ENCODE peak calls at places on chromosome 10, in eight cellular contexts. T is stomach; W is astrocyte of the cerebellum; K is nephron progenitor cell; Y is HFF-Myc; I is CD4-positive, alpha-beta T cell; S is body of pancreas; M is dorsolateral prefrontal cortex. N is an unnamed sample.

GRCh38 chr10:15140640-15141039 is 27.9 kb downstream of the NMT2 start:
- DNase-seq in T (no peak), W (no peak), K (no peak), Y (no peak), I (no peak), S (no peak), M (peak; percentile 61), N (no peak)

GRCh38 chr10:79936625-79937255 is 12.2 kb downstream of the SFTPD start:
- DNase-seq in T (no peak), W (no peak), K (no peak), Y (no peak), I (no peak), S (no peak), M (no peak), N (no peak)

GRCh38 chr10:52927678-52928077 is 155.1 kb upstream of the MBL2 start:
- DNase-seq in T (no peak), W (no peak), K (no peak), Y (no peak), I (no peak), S (no peak), M (no peak), N (no peak)

GRCh38 chr10:17742918-17743317 is 9.1 kb upstream of the TMEM236 start:
- DNase-seq in T (peak; percentile 58), W (peak; percentile 39), K (peak; percentile 72), Y (peak; percentile 55), I (peak; percentile 68), S (peak; percentile 54), M (peak; percentile 51), N (peak; percentile 70)

GRCh38 chr10:44030681-44031080 is 354.2 kb downstream of the CXCL12 start:
- DNase-seq in T (no peak), W (no peak), K (no peak), Y (no peak), I (no peak), S (no peak), M (no peak), N (no peak)

GRCh38 chr10:88226891-88227290 is 356.2 kb downstream of the RNLS start:
- DNase-seq in T (no peak), W (no peak), K (no peak), Y (no peak), I (no peak), S (no peak), M (no peak), N (no peak)

GRCh38 chr10:61899663-61899996 is 1.9 kb upstream of the ARID5B start:
- DNase-seq in T (no peak), W (no peak), K (no peak), Y (no peak), I (no peak), S (no peak), M (no peak), N (no peak)

GRCh38 chr10:60395711-60396110 is 6.0 kb upstream of the ANK3 start:
- DNase-seq in T (no peak), W (no peak), K (no peak), Y (no peak), I (no peak), S (no peak), M (no peak), N (no peak)

GRCh38 chr10:94355841-94356240 is 6.9 kb downstream of the NOC3L start:
- DNase-seq in T (no peak), W (no peak), K (no peak), Y (no peak), I (no peak), S (no peak), M (no peak), N (no peak)

GRCh38 chr10:128087884-128088695 is 38.1 kb downstream of the MKI67 start:
- DNase-seq in T (no peak), W (no peak), K (no peak), Y (no peak), I (no peak), S (no peak), M (no peak), N (no peak)

GRCh38 chr10:14215601-14216000 is 115.1 kb downstream of the FRMD4A start:
- DNase-seq in T (no peak), W (no peak), K (no peak), Y (no peak), I (no peak), S (no peak), M (no peak), N (no peak)

GRCh38 chr10:14487511-14487909 is 156.8 kb upstream of the FRMD4A start:
- DNase-seq in T (no peak), W (no peak), K (no peak), Y (no peak), I (no peak), S (no peak), M (no peak), N (no peak)

GRCh38 chr10:97593423-97593822 is 3.9 kb downstream of the C10orf62 start:
- DNase-seq in T (no peak), W (no peak), K (no peak), Y (no peak), I (no peak), S (no peak), M (no peak), N (no peak)

GRCh38 chr10:77649333-77650331 is 12.0 kb upstream of the KCNMA1 start:
- DNase-seq in T (no peak), W (no peak), K (no peak), Y (no peak), I (no peak), S (no peak), M (no peak), N (no peak)

GRCh38 chr10:59240581-59241183 is 64.2 kb downstream of the PHYHIPL start:
- DNase-seq in T (no peak), W (peak; percentile 32), K (peak; percentile 16), Y (peak; percentile 24), I (no peak), S (no peak), M (no peak), N (peak; percentile 45)

GRCh38 chr10:32139223-32140073 is 83.2 kb upstream of the KIF5B start:
- DNase-seq in T (peak; percentile 68), W (peak; percentile 89), K (peak; percentile 9), Y (peak; percentile 89), I (no peak), S (peak; percentile 67), M (peak; percentile 47), N (peak; percentile 4)
- TF ChIP-seq CTCF in T (no peak), W (no peak), K (no peak), Y (no peak), I (no peak), S (no peak), M (no peak), N (no peak)

GRCh38 chr10:99368646-99369045 is 39.5 kb downstream of the CNNM1 start:
- DNase-seq in T (no peak), W (no peak), K (no peak), Y (no peak), I (no peak), S (no peak), M (no peak), N (no peak)

GRCh38 chr10:99372546-99373271 is 43.6 kb downstream of the CNNM1 start:
- DNase-seq in T (no peak), W (no peak), K (no peak), Y (no peak), I (no peak), S (no peak), M (no peak), N (no peak)

GRCh38 chr10:99369126-99369525 is 40.0 kb downstream of the CNNM1 start:
- DNase-seq in T (no peak), W (no peak), K (no peak), Y (no peak), I (no peak), S (no peak), M (no peak), N (no peak)

GRCh38 chr10:99369551-99369950 is 40.4 kb downstream of the CNNM1 start:
- DNase-seq in T (no peak), W (no peak), K (no peak), Y (no peak), I (no peak), S (no peak), M (no peak), N (no peak)

DNA sequence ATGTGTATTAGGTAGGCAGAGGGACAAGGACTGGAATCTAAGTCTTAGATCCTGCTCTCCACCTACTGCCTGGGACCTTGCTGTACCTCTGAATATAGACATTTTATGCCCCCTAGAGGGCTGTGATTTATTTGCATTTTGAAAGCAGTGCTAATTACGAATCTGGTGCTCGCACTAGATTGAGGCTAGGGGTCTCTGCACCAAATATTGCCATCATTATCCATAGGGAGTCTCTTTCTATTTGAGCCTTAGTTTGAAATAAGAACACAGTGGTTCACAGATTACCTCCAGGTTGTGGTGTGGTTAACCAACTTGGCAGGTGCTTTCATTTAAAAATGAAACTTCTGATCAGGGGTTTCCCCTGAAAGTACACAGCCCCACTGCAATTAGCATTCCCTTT is 41.8 kb downstream of the CNNM1 start:
- DNase-seq in T (no peak), W (no peak), K (no peak), Y (no peak), I (no peak), S (no peak), M (no peak), N (peak; percentile 18)
- TF ChIP-seq CTCF in T (peak; percentile 28), W (peak; percentile 49), K (peak; percentile 17), Y (peak; percentile 45), I (no peak), S (peak; percentile 62), M (peak; percentile 46), N (peak; percentile 59)

DNA sequence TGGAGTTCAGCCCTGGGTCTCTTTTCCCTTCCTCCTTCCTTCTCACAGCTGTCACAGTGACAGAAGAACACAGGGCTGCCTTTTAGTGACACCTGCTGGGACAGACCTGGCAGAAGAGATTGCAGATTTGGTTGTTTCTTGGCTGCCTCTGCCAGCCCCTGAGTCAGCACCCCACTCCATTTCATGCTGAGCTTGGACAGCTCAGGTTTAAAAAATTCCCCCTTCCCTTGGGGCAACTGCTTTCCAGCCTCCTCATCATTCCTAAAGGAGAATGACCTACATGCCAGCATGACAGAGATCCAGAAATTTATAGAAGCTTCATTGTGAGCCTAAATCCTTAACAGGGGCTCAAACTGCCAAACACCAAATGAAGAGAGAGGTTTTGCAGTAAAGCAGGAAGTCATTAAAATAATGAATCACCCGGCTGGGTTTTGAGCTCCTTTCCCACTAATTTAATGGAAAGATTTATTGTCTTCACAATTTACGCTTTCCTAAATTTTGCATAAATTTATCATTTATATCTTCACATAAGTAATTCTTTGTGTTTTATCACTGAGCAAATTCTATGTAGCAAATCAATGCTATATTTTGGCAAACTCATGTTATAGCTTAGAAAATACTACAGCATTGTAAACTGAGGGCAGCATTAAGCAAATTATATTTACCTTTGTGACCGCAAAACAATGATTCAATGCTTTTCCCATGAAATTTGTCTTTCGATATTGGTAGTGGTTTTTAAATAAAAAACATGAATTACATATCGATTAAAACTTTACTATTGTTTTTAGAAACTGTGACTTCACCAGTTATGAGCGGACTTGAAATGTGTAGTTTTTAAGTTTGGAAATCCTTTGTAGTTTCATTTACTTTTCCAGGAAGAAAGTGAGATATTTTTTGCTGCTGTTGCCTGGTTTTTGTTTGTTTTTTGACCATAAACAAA is 399.5 kb upstream of the ANKRD30A start:
- DNase-seq in T (no peak), W (peak; percentile 83), K (peak; percentile 57), Y (peak; percentile 30), I (no peak), S (peak; percentile 37), M (peak; percentile 62), N (no peak)
- TF ChIP-seq CTCF in T (no peak), W (peak; percentile 49), K (peak; percentile 45), Y (no peak), I (no peak), S (peak; percentile 33), M (peak; percentile 34), N (peak; percentile 58)

DNA sequence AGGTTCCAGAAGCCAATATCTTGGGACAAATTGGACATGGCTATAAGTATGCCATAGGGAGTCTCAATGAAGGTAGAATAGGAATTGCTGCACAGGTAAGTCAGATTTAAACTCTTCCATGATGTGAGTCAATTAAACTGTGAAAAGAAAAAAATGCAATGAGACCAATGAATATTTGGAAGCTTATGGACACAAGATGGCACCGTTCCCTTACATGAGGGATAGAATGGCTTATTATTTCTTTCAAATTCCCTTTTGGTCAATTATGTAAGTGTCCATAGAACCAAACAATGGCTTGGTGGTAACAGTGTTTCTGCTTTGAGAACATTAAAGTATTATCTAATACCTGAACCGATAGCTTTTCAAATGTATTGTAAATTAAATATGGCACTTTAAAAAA is 35.6 kb downstream of the ACADSB start:
- DNase-seq in T (no peak), W (peak; percentile 5), K (no peak), Y (no peak), I (no peak), S (no peak), M (no peak), N (no peak)
- TF ChIP-seq CTCF in T (no peak), W (no peak), K (peak; percentile 7), Y (no peak), I (no peak), S (no peak), M (peak; percentile 57), N (peak; percentile 44)

N was measured in neural crest cell.